ENCODE peak calls at places on chromosomes 2 and 18, in six cellular contexts. R is ovary; Y is Panc1; U is aorta; Q is CD4-positive, CD25-positive, alpha-beta regulatory T cell; W is IMR-90. J is an unnamed sample. For H3K36me3 and H3K9me3, the result is how much of the 10 kb centered on the place peaks cover.

GRCh38 chr18:51614033-51614432 is 416.6 kb upstream of the MEX3C start:
- DNase-seq in Y (peak), R (no peak), Q (no peak), W (no peak), U (no peak), J (no peak)

GRCh38 chr2:148914463-148914862 is 39.4 kb downstream of the KIF5C start:
- DNase-seq in U (no peak), Y (no peak), W (no peak), R (no peak), Q (no peak), J (no peak)

GRCh38 chr2:63661076-63661475 is 72.3 kb downstream of the MDH1 start:
- DNase-seq in W (peak), R (no peak), U (no peak), Y (no peak), Q (no peak), J (no peak)

GRCh38 chr18:58228176-58228575 is 184.2 kb downstream of the NEDD4L start:
- DNase-seq in W (no peak), R (no peak), U (no peak), Y (no peak), Q (no peak), J (no peak)

GRCh38 chr2:44886409-44886808 is 55.1 kb upstream of the SIX3 start:
- DNase-seq in Q (no peak), U (no peak), Y (no peak), R (no peak), W (no peak), J (no peak)

GRCh38 chr2:231717281-231718180 is 9.2 kb downstream of the PTMA start:
- DNase-seq in Q (no peak), U (peak), Y (no peak), W (peak), R (no peak), J (no peak)

GRCh38 chr2:18910843-18911242 is 321.5 kb upstream of the NT5C1B start:
- DNase-seq in W (peak), Q (no peak), Y (no peak), R (no peak), U (no peak), J (no peak)

GRCh38 chr2:79984476-79984875 is 320.1 kb downstream of the LRRTM1 start:
- DNase-seq in Y (no peak), W (peak), U (no peak), R (no peak), Q (no peak), J (no peak)

GRCh38 chr18:26685438-26686173 is 137.3 kb upstream of the KCTD1 start:
- DNase-seq in Q (no peak), Y (no peak), R (no peak), W (no peak), U (no peak), J (no peak)

GRCh38 chr18:58015045-58015444 is 29.0 kb upstream of the NEDD4L start:
- DNase-seq in Y (no peak), R (no peak), U (no peak), W (no peak), Q (no peak), J (no peak)

GRCh38 chr2:207251573-207252192 is 85.9 kb upstream of the KLF7 start:
- DNase-seq in W (peak), Y (no peak), Q (no peak), U (no peak), R (no peak), J (no peak)

GRCh38 chr2:189683348-189683747 is 8.9 kb downstream of the ANKAR start:
- DNase-seq in Y (no peak), W (peak), R (no peak), Q (no peak), U (no peak), J (no peak)

GRCh38 chr18:23921716-23922285 is 92.8 kb upstream of the TTC39C start:
- DNase-seq in R (no peak), Y (no peak), W (no peak), Q (no peak), U (no peak), J (no peak)

GRCh38 chr2:54516842-54517241 is 60.7 kb downstream of the SPTBN1 start:
- DNase-seq in W (no peak), Y (no peak), U (no peak), R (no peak), Q (no peak), J (no peak)

GRCh38 chr2:152028182-152028862 is 70.5 kb downstream of the CACNB4 start:
- DNase-seq in R (no peak), Q (no peak), U (no peak), Y (no peak), W (peak), J (no peak)
- H3K36me3 ChIP-seq in R (under half), Q (under half), U (under half), Y (under half), W (under half), J (under half)

DNA sequence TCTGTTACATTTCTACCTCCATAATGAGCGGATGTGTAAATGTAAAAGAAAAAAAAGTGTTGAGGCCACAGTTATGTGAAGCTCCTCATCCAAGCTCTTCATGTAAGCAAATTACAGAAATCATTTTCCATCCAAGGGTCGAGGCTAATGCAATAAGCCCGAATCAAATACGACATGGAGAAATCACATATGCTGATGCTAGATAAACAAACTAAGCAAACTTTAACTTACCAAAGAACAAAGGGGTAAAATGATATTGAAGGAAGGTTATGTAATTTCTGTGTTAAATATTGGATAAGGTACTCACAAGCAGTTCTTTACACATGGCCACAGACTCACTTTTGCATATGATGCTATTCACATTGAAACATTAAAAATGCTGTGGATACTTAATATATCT is 310.2 kb upstream of the ID2 start:
- DNase-seq in R (no peak), Y (no peak), Q (no peak), W (no peak), U (no peak), J (no peak)
- H3K9me3 ChIP-seq in R (under half), Y (under half), Q (under half), W (under half), U (under half), J (under half)

GRCh38 chr2:105399207-105399861 is 483 bp upstream of the FHL2 start:
- DNase-seq in Q (no peak), R (peak), W (no peak), Y (no peak), U (no peak), J (peak)

GRCh38 chr2:105397959-105398521 is 811 bp downstream of the FHL2 start:
- DNase-seq in Y (no peak), R (no peak), Q (no peak), U (no peak), W (no peak), J (peak)

GRCh38 chr2:105397025-105397722 is 1.7 kb downstream of the FHL2 start:
- DNase-seq in Y (no peak), U (no peak), R (no peak), W (no peak), Q (no peak), J (no peak)

GRCh38 chr2:105400138-105400540 is 1.3 kb upstream of the FHL2 start:
- DNase-seq in R (no peak), Q (no peak), Y (no peak), U (no peak), W (no peak), J (peak)

DNA sequence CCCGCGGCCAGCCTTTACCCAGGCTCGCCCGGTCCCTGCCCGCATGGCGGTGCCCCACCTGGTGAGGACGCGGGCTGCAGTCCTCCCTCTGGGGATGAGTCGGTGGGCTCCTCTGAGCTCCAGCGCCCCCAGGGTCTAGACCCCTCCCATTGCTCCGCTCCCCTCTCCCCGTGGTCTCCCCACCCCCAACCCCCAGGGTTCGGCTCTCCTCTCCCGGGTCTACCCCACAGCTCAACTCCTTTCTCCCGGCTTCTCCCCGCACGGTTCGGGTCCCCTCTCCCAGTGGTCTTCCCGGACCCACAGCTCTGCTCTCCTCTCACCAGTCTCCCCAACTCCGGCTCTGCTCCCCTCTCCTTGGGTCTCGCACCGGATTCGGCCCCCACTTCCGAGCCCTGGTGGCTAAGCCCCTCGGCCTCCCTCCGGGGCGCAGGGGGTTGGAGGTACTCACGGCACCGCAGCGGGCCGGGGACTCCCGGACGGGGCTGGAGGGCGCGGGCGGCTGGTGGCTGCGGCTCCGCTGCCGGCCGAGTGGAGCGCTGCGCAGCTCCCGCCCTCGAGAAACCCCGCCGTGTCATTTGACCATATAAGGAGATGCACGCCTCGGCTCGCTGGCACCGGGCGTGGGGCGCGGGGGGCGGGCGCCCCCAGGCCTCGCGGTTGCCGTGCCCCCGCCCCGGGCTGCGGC is at the start of gene FHL2:
- DNase-seq in U (peak), Q (peak), R (peak), Y (no peak), W (peak), J (peak)
- H3K4me3 ChIP-seq in U (peak), Q (no peak), R (peak), Y (peak), W (peak), J (peak)

GRCh38 chr2:237497009-237497819 is 10.2 kb downstream of the MLPH start:
- DNase-seq in W (no peak), R (no peak), Q (no peak), Y (no peak), U (no peak), J (no peak)
- H3K36me3 ChIP-seq in W (under half), R (under half), Q (under half), Y (under half), U (under half), J (under half)

GRCh38 chr2:108945969-108946368 is 43.1 kb downstream of the EDAR start:
- DNase-seq in R (no peak), Q (no peak), Y (no peak), W (no peak), U (no peak), J (peak)
- H3K9me3 ChIP-seq in R (under half), Q (under half), Y (under half), W (under half), U (under half), J (under half)

DNA sequence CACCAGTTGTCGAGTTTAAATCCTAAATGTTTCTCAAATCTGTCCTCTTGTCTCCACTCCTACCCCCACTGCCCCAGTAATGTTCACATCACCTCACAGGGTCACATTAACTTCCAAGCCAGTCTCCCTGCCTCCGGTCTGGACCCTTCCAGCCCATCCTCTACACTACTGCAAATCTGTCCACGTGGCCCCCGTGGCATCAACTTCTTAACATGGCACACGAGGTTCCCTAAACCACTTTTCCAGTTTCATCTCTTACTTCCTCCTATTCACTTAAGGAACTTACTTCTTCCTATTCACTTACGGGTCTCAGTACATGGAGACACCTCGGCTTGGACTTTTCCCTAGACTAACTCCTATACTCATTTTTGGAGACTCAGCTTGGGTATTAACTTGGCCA is 27.0 kb downstream of the MRPL33 start:
- DNase-seq in W (no peak), R (no peak), U (peak), Q (no peak), Y (no peak), J (no peak)
- H3K4me3 ChIP-seq in W (no peak), R (no peak), U (no peak), Q (no peak), Y (no peak), J (no peak)

DNA sequence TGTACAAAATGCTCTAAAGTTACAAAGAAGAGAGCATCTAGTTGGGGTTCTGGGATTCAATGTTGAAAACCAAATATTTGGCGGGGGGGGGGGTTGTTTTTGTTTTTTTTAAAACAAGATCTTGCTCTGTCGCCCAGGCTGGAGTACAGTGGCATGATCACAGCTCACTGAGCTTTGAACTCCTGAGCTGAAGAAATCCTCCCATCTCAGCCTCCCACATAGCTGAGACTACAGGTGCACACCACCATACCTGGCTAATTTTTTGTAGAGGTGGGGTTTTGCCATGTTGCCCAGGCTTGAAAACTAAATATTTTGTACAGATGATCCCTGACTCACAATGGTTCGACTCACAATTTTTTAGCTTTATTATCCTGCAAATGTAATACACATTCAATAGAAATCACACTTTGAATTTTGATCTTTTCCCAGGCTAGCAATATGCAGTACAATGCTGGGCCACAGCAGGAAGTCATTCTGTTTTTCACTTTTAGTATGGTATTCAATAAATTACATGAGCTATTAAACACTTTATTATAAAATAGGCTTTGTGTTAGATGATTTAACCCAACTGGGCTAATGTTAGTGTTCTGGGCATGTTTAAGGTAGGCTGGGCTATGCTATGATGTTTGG is 7.6 kb downstream of the BARD1 start:
- DNase-seq in Q (no peak), Y (no peak), U (no peak), W (no peak), R (no peak), J (peak)
- H3K36me3 ChIP-seq in Q (under half), Y (under half), U (under half), W (under half), R (under half), J (under half)

GRCh38 chr18:78576967-78577366 is 402.7 kb upstream of the SALL3 start:
- DNase-seq in Y (no peak), Q (no peak), W (no peak), R (no peak), U (no peak), J (no peak)
- H3K9me3 ChIP-seq in Y (under half), Q (under half), W (under half), R (under half), U (under half), J (under half)

J was measured in small intestine.